ENCODE peak calls at places on chromosome 16, in five cellular contexts. V, F, K, T and A are unnamed samples. For H3K4me1, the result is how much of the 10 kb centered on the place peaks cover.

GRCh38 chr16:18037051-18037450 is 299.5 kb downstream of the NPIPA8 start:
- DNase-seq in V (no peak), F (no peak), K (no peak), T (no peak), A (no peak)

GRCh38 chr16:74107795-74108610 is 188.6 kb upstream of the PSMD7 start:
- DNase-seq in V (peak), F (no peak), K (no peak), T (peak), A (peak)

GRCh38 chr16:81836279-81837054 is 57.4 kb downstream of the PLCG2 start:
- DNase-seq in V (no peak), F (no peak), K (no peak), T (no peak), A (peak)

GRCh38 chr16:87487361-87487924 is 5.4 kb downstream of the ZCCHC14 start:
- DNase-seq in V (no peak), F (no peak), K (no peak), T (no peak), A (no peak)

GRCh38 chr16:85304337-85304736 is 192.1 kb upstream of the CIBAR2 start:
- DNase-seq in V (no peak), F (no peak), K (no peak), T (no peak), A (peak)

GRCh38 chr16:59665618-59666220 is 931.6 kb upstream of the GOT2 start:
- DNase-seq in V (no peak), F (no peak), K (no peak), T (no peak), A (no peak)

GRCh38 chr16:84874004-84874435 is 54.2 kb downstream of the CRISPLD2 start:
- DNase-seq in V (no peak), F (no peak), K (no peak), T (no peak), A (peak)

GRCh38 chr16:55502801-55503366 is 6.0 kb upstream of the LPCAT2 start:
- DNase-seq in V (peak), F (no peak), K (no peak), T (peak), A (no peak)

GRCh38 chr16:47627056-47627455 is 165.9 kb downstream of the PHKB start:
- DNase-seq in V (no peak), F (no peak), K (no peak), T (no peak), A (no peak)

GRCh38 chr16:76182092-76182635 is 95.0 kb upstream of the CNTNAP4 start:
- DNase-seq in V (no peak), F (no peak), K (no peak), T (no peak), A (no peak)

GRCh38 chr16:67236551-67237395 is 9.8 kb downstream of the TMEM208 start:
- DNase-seq in V (no peak), F (no peak), K (peak), T (no peak), A (peak)

GRCh38 chr16:73040136-73040535 is 7.8 kb downstream of the ZFHX3 start:
- DNase-seq in V (no peak), F (no peak), K (no peak), T (no peak), A (no peak)

GRCh38 chr16:66811043-66811442 is 9.7 kb upstream of the TERB1 start:
- DNase-seq in V (no peak), F (no peak), K (no peak), T (no peak), A (no peak)

GRCh38 chr16:87461466-87461975 is 31.3 kb downstream of the ZCCHC14 start:
- DNase-seq in V (peak), F (no peak), K (no peak), T (peak), A (peak)

GRCh38 chr16:84482001-84482891 is 22.2 kb downstream of the MEAK7 start:
- DNase-seq in V (no peak), F (peak), K (no peak), T (no peak), A (no peak)

GRCh38 chr16:89602273-89602951 is 11.0 kb upstream of the DPEP1 start:
- DNase-seq in V (peak), F (peak), K (no peak), T (no peak), A (peak)

GRCh38 chr16:48365030-48365600 is 20.1 kb downstream of the SIAH1 start:
- DNase-seq in V (no peak), F (no peak), K (no peak), T (peak), A (no peak)

DNA sequence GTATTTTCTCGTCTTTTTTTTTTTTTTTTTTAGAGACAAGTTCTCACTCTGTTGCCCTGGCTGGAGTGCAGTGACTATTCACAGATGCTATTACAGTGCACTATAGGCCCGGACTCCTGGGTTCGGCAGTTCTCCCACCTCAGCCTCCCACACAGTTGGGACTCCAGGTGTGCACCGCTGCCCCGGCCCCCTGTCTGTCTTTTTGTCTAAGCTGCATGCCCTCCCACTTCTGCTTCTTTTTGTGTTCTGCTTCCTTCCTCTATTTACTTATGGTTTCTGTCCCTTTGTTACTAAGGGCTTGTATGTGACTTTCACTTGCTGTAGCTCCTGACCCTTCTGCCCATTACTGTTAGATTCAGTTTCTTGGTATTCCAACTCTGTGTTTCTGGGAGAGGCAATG is 20.5 kb downstream of the SLC7A6 start:
- DNase-seq in V (no peak), F (no peak), K (no peak), T (no peak), A (peak)
- H3K4me1 ChIP-seq in V (half or more), F (half or more), K (half or more), T (under half), A (half or more)

GRCh38 chr16:71896688-71897368 is 1.5 kb downstream of the IST1 start:
- DNase-seq in V (no peak), F (no peak), K (no peak), T (no peak), A (no peak)

GRCh38 chr16:71902656-71903365 is 7.5 kb downstream of the IST1 start:
- DNase-seq in V (no peak), F (no peak), K (no peak), T (no peak), A (no peak)

GRCh38 chr16:71899171-71899570 is 3.8 kb downstream of the IST1 start:
- DNase-seq in V (no peak), F (no peak), K (no peak), T (no peak), A (no peak)

GRCh38 chr16:71903608-71904007 is 8.3 kb downstream of the IST1 start:
- DNase-seq in V (no peak), F (no peak), K (no peak), T (no peak), A (no peak)

GRCh38 chr16:71900336-71900735 is 5.0 kb downstream of the IST1 start:
- DNase-seq in V (no peak), F (no peak), K (no peak), T (no peak), A (peak)
- H3K4me1 ChIP-seq in V (half or more), F (half or more), K (under half), T (under half), A (under half)

GRCh38 chr16:68289202-68289601 is 21.5 kb downstream of the SLC7A6OS start:
- DNase-seq in V (no peak), F (no peak), K (no peak), T (no peak), A (no peak)
- H3K4me1 ChIP-seq in V (half or more), F (half or more), K (half or more), T (under half), A (half or more)

GRCh38 chr16:4373356-4373908 is 1.8 kb downstream of the VASN start:
- DNase-seq in V (no peak), F (no peak), K (no peak), T (no peak), A (no peak)
- H3K4me1 ChIP-seq in V (half or more), F (under half), K (under half), T (under half), A (under half)

GRCh38 chr16:35308674-35309073 is 1849.3 kb downstream of the TP53TG3F start:
- DNase-seq in V (no peak), F (no peak), K (no peak), T (peak), A (no peak)
- H3K4me1 ChIP-seq in V (under half), F (under half), K (under half), T (under half), A (under half)

DNA sequence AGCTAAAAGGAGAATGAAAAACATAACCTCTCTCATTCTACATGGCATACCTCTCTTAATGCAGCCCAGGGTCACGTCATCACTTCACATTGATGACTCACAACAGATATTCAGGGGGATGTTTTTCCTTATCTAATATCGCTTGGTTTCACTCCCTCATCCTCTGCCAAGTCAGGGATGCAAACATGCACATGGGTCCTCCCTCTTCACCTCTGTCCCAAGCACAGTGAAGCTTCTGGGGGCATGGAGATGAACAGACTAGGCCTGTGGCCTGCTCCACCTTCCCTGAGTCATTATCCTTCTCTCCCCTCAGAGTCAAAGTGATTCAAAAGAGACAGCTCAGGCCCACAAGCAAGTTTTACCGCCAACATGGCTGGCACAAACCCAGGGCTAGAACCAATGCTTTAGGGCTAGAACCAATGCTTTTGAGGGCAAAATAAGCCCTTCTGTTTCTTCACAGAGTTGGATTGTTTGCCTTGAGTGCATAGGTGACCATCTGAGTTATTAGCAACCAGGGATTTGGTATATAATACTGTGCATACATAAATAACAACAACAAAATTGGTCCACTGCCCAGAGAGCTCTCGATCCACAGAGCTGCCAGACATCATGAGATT is 2.2 kb upstream of the MT2A start:
- DNase-seq in V (no peak), F (no peak), K (no peak), T (peak), A (no peak)
- H3K4me1 ChIP-seq in V (under half), F (under half), K (under half), T (under half), A (under half)